ENCODE peak calls at places on chromosomes 2 and 18, in five cellular contexts. One of them, this sample, is unnamed.

GRCh38 chr18:31400191-31400590 is 23.6 kb downstream of the DSG4 start:
- DNase-seq in dorsolateral prefrontal cortex: no peak
- DNase-seq in CD8-positive, alpha-beta T cell: no peak
- DNase-seq in sigmoid colon: no peak
- DNase-seq in heart right ventricle: no peak
- DNase-seq in this sample: no peak

GRCh38 chr2:105789745-105790466 is 45.2 kb downstream of the NCK2 start:
- DNase-seq in sigmoid colon: no peak
- DNase-seq in heart right ventricle: no peak
- DNase-seq in CD8-positive, alpha-beta T cell: peak; percentile 57
- DNase-seq in dorsolateral prefrontal cortex: no peak
- DNase-seq in this sample: no peak

GRCh38 chr2:23385748-23386421 is 906 bp downstream of the KLHL29 start:
- DNase-seq in sigmoid colon: no peak
- DNase-seq in dorsolateral prefrontal cortex: no peak
- DNase-seq in heart right ventricle: peak; percentile 21
- DNase-seq in CD8-positive, alpha-beta T cell: no peak
- DNase-seq in this sample: no peak

GRCh38 chr2:121093735-121094520 is 191.1 kb downstream of the TFCP2L1 start:
- DNase-seq in CD8-positive, alpha-beta T cell: no peak
- DNase-seq in dorsolateral prefrontal cortex: no peak
- DNase-seq in sigmoid colon: peak; percentile 48
- DNase-seq in heart right ventricle: no peak
- DNase-seq in this sample: no peak

GRCh38 chr2:71067567-71068217 is 756 bp upstream of the NAGK start:
- DNase-seq in sigmoid colon: peak; percentile 58
- DNase-seq in heart right ventricle: peak; percentile 18
- DNase-seq in CD8-positive, alpha-beta T cell: peak; percentile 20
- DNase-seq in dorsolateral prefrontal cortex: no peak
- DNase-seq in this sample: peak; percentile 78

GRCh38 chr18:22318745-22319407 is 98.8 kb downstream of the CTAGE1 start:
- DNase-seq in dorsolateral prefrontal cortex: no peak
- DNase-seq in sigmoid colon: no peak
- DNase-seq in CD8-positive, alpha-beta T cell: no peak
- DNase-seq in heart right ventricle: no peak
- DNase-seq in this sample: no peak

GRCh38 chr2:239928457-239929350 is 96.4 kb downstream of the NDUFA10 start:
- DNase-seq in heart right ventricle: no peak
- DNase-seq in sigmoid colon: peak; percentile 61
- DNase-seq in dorsolateral prefrontal cortex: peak; percentile 90
- DNase-seq in CD8-positive, alpha-beta T cell: no peak
- DNase-seq in this sample: peak; percentile 69

GRCh38 chr18:71027531-71027930 is 738.7 kb downstream of the SOCS6 start:
- DNase-seq in dorsolateral prefrontal cortex: no peak
- DNase-seq in sigmoid colon: no peak
- DNase-seq in CD8-positive, alpha-beta T cell: no peak
- DNase-seq in heart right ventricle: no peak
- DNase-seq in this sample: no peak

GRCh38 chr2:29015701-29016470 is 34.8 kb downstream of the TOGARAM2 start:
- DNase-seq in heart right ventricle: peak; percentile 77
- DNase-seq in CD8-positive, alpha-beta T cell: no peak
- DNase-seq in dorsolateral prefrontal cortex: no peak
- DNase-seq in sigmoid colon: no peak
- DNase-seq in this sample: no peak

GRCh38 chr2:155733091-155733870 is 599.2 kb downstream of the NR4A2 start:
- DNase-seq in heart right ventricle: no peak
- DNase-seq in CD8-positive, alpha-beta T cell: no peak
- DNase-seq in sigmoid colon: no peak
- DNase-seq in dorsolateral prefrontal cortex: peak; percentile 69
- DNase-seq in this sample: no peak

DNA sequence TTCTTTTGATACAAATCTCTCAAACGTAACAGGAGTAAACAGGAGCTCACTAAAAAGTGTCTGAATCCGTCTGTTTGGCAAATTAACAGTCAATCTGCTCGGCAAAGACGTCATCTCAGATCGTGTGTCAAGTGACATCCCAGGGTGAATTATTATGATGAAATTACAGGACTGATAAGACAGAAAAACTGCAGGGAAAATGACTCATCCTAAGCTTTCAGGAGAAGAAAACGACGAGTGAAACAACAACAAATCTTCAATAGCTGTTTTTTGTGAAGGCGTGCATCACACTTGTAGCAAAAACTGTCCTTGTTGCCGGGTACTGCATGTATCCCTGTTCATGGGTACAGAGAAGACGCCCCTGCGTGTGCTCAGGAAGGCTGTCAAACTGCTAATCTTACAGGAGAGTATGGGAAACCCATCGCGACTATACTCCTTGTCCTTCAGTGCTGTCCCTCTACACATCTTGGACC is 24.9 kb downstream of the EPB41L3 start:
- DNase-seq in heart right ventricle: no peak
- DNase-seq in dorsolateral prefrontal cortex: no peak
- DNase-seq in CD8-positive, alpha-beta T cell: no peak
- DNase-seq in sigmoid colon: no peak
- DNase-seq in this sample: no peak
- H3K4me3 ChIP-seq in heart right ventricle: peak overlapping the region; percentile 13
- H3K4me3 ChIP-seq in dorsolateral prefrontal cortex: no peak overlapping the region
- H3K4me3 ChIP-seq in CD8-positive, alpha-beta T cell: no peak overlapping the region
- H3K4me3 ChIP-seq in sigmoid colon: no peak overlapping the region
- H3K4me3 ChIP-seq in this sample: peak overlapping the region; percentile 34

GRCh38 chr2:159098374-159098773 is 129.9 kb downstream of the TANC1 start:
- DNase-seq in dorsolateral prefrontal cortex: no peak
- DNase-seq in heart right ventricle: no peak
- DNase-seq in sigmoid colon: no peak
- DNase-seq in CD8-positive, alpha-beta T cell: no peak
- DNase-seq in this sample: no peak
- H3K27ac ChIP-seq in dorsolateral prefrontal cortex: no peak overlapping the region
- H3K27ac ChIP-seq in heart right ventricle: no peak overlapping the region
- H3K27ac ChIP-seq in sigmoid colon: no peak overlapping the region
- H3K27ac ChIP-seq in CD8-positive, alpha-beta T cell: no peak overlapping the region
- H3K27ac ChIP-seq in this sample: peak overlapping the region; percentile 50

GRCh38 chr2:10222-10875 is 36.0 kb downstream of the FAM110C start:
- DNase-seq in dorsolateral prefrontal cortex: no peak
- DNase-seq in CD8-positive, alpha-beta T cell: no peak
- DNase-seq in heart right ventricle: no peak
- DNase-seq in sigmoid colon: no peak
- DNase-seq in this sample: no peak

DNA sequence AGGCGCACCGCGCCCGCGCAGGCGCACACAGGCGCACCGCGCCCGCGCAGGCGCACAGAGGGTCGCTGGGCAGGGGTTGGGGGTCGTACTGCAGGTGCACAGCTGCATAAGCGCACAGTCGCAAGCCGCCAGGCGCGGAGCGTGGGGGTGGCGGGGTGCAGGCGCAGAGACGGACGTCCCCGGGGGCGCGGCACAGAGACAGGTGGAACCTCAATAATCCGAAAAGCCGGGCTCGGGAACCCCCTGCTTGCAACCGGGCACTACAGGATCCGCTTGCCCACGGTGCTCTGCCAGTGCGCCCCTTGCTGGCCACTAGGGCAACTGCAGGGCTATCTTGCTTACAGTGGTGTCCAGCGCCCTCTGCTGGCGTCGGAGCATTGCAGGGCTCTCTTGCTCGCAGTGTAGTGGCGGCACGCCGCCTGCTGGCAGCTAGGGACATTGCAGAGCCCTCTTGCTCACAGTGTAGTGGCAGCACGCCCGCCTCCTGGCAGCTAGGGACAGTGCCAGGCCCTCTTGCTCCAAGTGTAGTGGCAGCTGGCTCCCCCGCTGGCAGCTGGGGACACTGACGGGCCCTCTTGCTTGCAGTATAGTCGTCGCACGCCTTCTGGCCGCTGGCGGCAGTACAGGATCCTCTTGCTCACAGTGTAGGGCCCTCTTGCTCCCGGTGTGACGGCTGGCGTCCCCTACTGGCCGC is 34.9 kb downstream of the FAM110C start:
- DNase-seq in heart right ventricle: peak; percentile 27
- DNase-seq in dorsolateral prefrontal cortex: peak; percentile 86
- DNase-seq in sigmoid colon: no peak
- DNase-seq in CD8-positive, alpha-beta T cell: peak; percentile 70
- DNase-seq in this sample: peak; percentile 80
- H3K4me3 ChIP-seq in heart right ventricle: no peak overlapping the region
- H3K4me3 ChIP-seq in dorsolateral prefrontal cortex: no peak overlapping the region
- H3K4me3 ChIP-seq in sigmoid colon: no peak overlapping the region
- H3K4me3 ChIP-seq in CD8-positive, alpha-beta T cell: no peak overlapping the region
- H3K4me3 ChIP-seq in this sample: no peak overlapping the region

GRCh38 chr2:7016884-7017283 is 99.7 kb downstream of the RNF144A start:
- DNase-seq in heart right ventricle: no peak
- DNase-seq in dorsolateral prefrontal cortex: peak; percentile 9
- DNase-seq in CD8-positive, alpha-beta T cell: no peak
- DNase-seq in sigmoid colon: no peak
- DNase-seq in this sample: no peak

GRCh38 chr2:7013761-7014160 is 96.5 kb downstream of the RNF144A start:
- DNase-seq in sigmoid colon: no peak
- DNase-seq in CD8-positive, alpha-beta T cell: no peak
- DNase-seq in dorsolateral prefrontal cortex: no peak
- DNase-seq in heart right ventricle: no peak
- DNase-seq in this sample: no peak

GRCh38 chr2:7016120-7016519 is 98.9 kb downstream of the RNF144A start:
- DNase-seq in dorsolateral prefrontal cortex: no peak
- DNase-seq in CD8-positive, alpha-beta T cell: no peak
- DNase-seq in sigmoid colon: no peak
- DNase-seq in heart right ventricle: no peak
- DNase-seq in this sample: no peak

GRCh38 chr2:7014201-7014640 is 97.0 kb downstream of the RNF144A start:
- DNase-seq in dorsolateral prefrontal cortex: peak; percentile 80
- DNase-seq in CD8-positive, alpha-beta T cell: no peak
- DNase-seq in heart right ventricle: no peak
- DNase-seq in sigmoid colon: no peak
- DNase-seq in this sample: no peak

DNA sequence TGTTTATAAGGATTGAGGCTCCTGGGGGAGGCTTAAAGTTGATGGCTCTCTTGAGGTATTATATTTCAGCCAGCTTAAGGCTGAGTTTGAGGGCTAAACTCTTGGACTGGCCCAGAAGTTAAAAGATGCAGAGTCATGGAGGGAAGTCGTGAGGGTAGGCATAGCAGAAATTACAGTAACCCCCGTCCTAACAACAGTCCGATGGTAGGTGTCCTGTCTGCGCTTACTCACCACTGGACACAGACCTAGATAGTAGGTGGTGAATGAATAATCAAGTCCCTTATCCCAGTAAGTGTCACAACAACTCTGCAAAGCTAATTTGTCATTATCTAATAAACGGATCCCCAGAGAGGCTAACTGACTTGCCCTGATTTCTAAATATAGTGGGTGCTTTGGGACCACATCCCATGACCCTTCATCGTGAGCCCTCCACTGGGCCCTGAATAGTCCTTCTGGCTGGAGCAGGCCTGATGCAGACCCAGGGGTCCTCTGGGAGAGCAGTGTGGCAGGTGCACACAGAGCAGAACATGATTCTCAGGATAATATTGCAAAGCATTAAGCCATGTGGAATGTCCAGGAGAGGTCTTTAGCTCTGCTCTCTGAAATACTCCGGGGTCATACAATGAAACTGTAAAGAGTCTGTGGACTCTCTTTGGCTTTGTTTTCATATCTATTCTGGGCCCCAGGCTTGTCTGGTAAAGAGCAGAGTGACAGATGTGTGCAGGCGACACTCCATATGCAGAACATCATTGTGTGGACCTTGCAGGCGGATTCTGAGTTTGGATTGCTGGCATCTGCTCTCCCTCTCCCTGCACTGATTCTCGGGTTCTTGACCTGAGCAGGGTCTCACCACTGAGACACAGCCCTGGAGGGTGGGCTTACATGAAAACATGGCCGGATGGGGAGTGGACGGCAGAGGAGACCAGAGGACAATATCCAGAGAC is 98.1 kb downstream of the RNF144A start:
- DNase-seq in heart right ventricle: no peak
- DNase-seq in sigmoid colon: no peak
- DNase-seq in CD8-positive, alpha-beta T cell: no peak
- DNase-seq in dorsolateral prefrontal cortex: peak; percentile 56
- DNase-seq in this sample: no peak
- H3K27ac ChIP-seq in heart right ventricle: peak overlapping the region; percentile 40
- H3K27ac ChIP-seq in sigmoid colon: no peak overlapping the region
- H3K27ac ChIP-seq in CD8-positive, alpha-beta T cell: no peak overlapping the region
- H3K27ac ChIP-seq in dorsolateral prefrontal cortex: peak overlapping the region; percentile 93
- H3K27ac ChIP-seq in this sample: no peak overlapping the region

This sample was measured in coronary artery.